ENCODE peak calls at places on chromosomes 5 and 9, in nine cellular contexts. D, X, Y, H, C, K, Z, N and P are unnamed samples.

GRCh38 chr9:389159-389558 is 174.5 kb downstream of the DOCK8 start:
- DNase-seq in C (no peak), Y (no peak), Z (no peak), H (no peak), D (no peak), N (no peak), X (no peak), K (no peak), P (no peak)

GRCh38 chr9:84940294-84940693 is 270.8 kb downstream of the NTRK2 start:
- DNase-seq in Y (no peak), C (no peak), X (no peak), N (no peak), Z (no peak), D (no peak), K (no peak), H (no peak), P (no peak)

GRCh38 chr5:77367733-77368132 is 124.4 kb downstream of the WDR41 start:
- DNase-seq in H (no peak), X (no peak), Z (no peak), N (no peak), K (no peak), Y (no peak), D (no peak), C (no peak), P (no peak)

GRCh38 chr5:151219138-151219537 is 4.8 kb downstream of the CCDC69 start:
- DNase-seq in Z (no peak), C (no peak), D (no peak), H (no peak), X (no peak), Y (no peak), N (no peak), K (no peak), P (no peak)

GRCh38 chr5:32232441-32233219 is 58.5 kb upstream of the GOLPH3 start:
- DNase-seq in N (peak), Z (peak), H (peak), K (peak), Y (peak), X (peak), C (peak), D (peak), P (peak)

GRCh38 chr9:110217656-110218099 is 9.7 kb upstream of the C9orf152 start:
- DNase-seq in Z (no peak), K (peak), X (no peak), Y (peak), N (no peak), D (peak), H (no peak), C (peak), P (no peak)

GRCh38 chr5:149172261-149172660 is 31.0 kb downstream of the ABLIM3 start:
- DNase-seq in Y (no peak), N (no peak), C (no peak), H (no peak), D (no peak), K (no peak), X (no peak), Z (no peak), P (no peak)

GRCh38 chr5:118506453-118506852 is 481.9 kb downstream of the DTWD2 start:
- DNase-seq in Z (no peak), Y (no peak), C (peak), D (no peak), H (no peak), K (no peak), N (no peak), X (no peak), P (no peak)

GRCh38 chr5:138873096-138873885 is 1.8 kb downstream of the LRRTM2 start:
- DNase-seq in N (no peak), D (no peak), Z (no peak), X (no peak), C (no peak), H (no peak), Y (no peak), K (no peak), P (no peak)

GRCh38 chr5:79143684-79144379 is 32.2 kb downstream of the BHMT start:
- DNase-seq in H (no peak), C (no peak), Z (no peak), X (no peak), K (no peak), N (no peak), Y (no peak), D (no peak), P (no peak)

GRCh38 chr5:16628376-16628775 is 11.6 kb upstream of the RETREG1 start:
- DNase-seq in Z (no peak), C (no peak), D (peak), X (no peak), H (no peak), N (no peak), Y (no peak), K (no peak), P (no peak)

GRCh38 chr5:64690417-64691151 is at the start of gene SHISAL2B:
- DNase-seq in N (no peak), H (peak), D (peak), Y (peak), K (no peak), X (no peak), C (no peak), Z (no peak), P (no peak)

GRCh38 chr5:65858316-65858715 is 68.1 kb upstream of the ERBIN start:
- DNase-seq in Z (no peak), K (no peak), X (no peak), N (no peak), H (no peak), D (no peak), Y (no peak), C (no peak), P (no peak)